ENCODE peak calls at places on chromosome 10, in five cellular contexts. One of them, this sample, is unnamed.

GRCh38 chr10:72261323-72262018 is 12.3 kb upstream of the DDIT4 start:
- DNase-seq in trophoblast cell: peak
- DNase-seq in H1: no peak
- DNase-seq in H9: no peak
- DNase-seq in neuronal stem cell: no peak
- DNase-seq in this sample: no peak

GRCh38 chr10:13100349-13101294 is 659 bp downstream of the OPTN start:
- DNase-seq in trophoblast cell: peak
- DNase-seq in H9: peak
- DNase-seq in neuronal stem cell: peak
- DNase-seq in H1: no peak
- DNase-seq in this sample: peak

GRCh38 chr10:109859221-109859620 is 64.1 kb downstream of the XPNPEP1 start:
- DNase-seq in neuronal stem cell: no peak
- DNase-seq in H9: no peak
- DNase-seq in H1: no peak
- DNase-seq in trophoblast cell: no peak
- DNase-seq in this sample: no peak

GRCh38 chr10:133122171-133122935 is 34.6 kb downstream of the ADGRA1 start:
- DNase-seq in H1: no peak
- DNase-seq in neuronal stem cell: no peak
- DNase-seq in H9: no peak
- DNase-seq in trophoblast cell: no peak
- DNase-seq in this sample: no peak

GRCh38 chr10:71127019-71127534 is 85.3 kb upstream of the UNC5B start:
- DNase-seq in trophoblast cell: no peak
- DNase-seq in H1: peak
- DNase-seq in H9: no peak
- DNase-seq in neuronal stem cell: no peak
- DNase-seq in this sample: no peak

GRCh38 chr10:87578799-87579401 is 74.2 kb downstream of the MINPP1 start:
- DNase-seq in H1: no peak
- DNase-seq in H9: no peak
- DNase-seq in trophoblast cell: peak
- DNase-seq in neuronal stem cell: no peak
- DNase-seq in this sample: peak

GRCh38 chr10:61623101-61623500 is 39.6 kb upstream of the CABCOCO1 start:
- DNase-seq in H9: no peak
- DNase-seq in neuronal stem cell: no peak
- DNase-seq in trophoblast cell: no peak
- DNase-seq in H1: no peak
- DNase-seq in this sample: no peak

GRCh38 chr10:83625831-83626360 is 513.4 kb upstream of the GHITM start:
- DNase-seq in H1: no peak
- DNase-seq in H9: no peak
- DNase-seq in trophoblast cell: no peak
- DNase-seq in neuronal stem cell: no peak
- DNase-seq in this sample: peak

GRCh38 chr10:96236876-96237275 is 34.5 kb downstream of the BLNK start:
- DNase-seq in H9: no peak
- DNase-seq in H1: no peak
- DNase-seq in trophoblast cell: peak
- DNase-seq in neuronal stem cell: no peak
- DNase-seq in this sample: no peak

GRCh38 chr10:104479906-104480579 is 126.4 kb downstream of the CFAP58 start:
- DNase-seq in neuronal stem cell: no peak
- DNase-seq in H9: no peak
- DNase-seq in trophoblast cell: peak
- DNase-seq in H1: no peak
- DNase-seq in this sample: no peak

GRCh38 chr10:129758591-129759021 is 205.5 kb downstream of the EBF3 start:
- DNase-seq in H9: peak
- DNase-seq in H1: peak
- DNase-seq in neuronal stem cell: no peak
- DNase-seq in trophoblast cell: no peak
- DNase-seq in this sample: no peak

GRCh38 chr10:13792011-13792410 is 205.2 kb downstream of the PRPF18 start:
- DNase-seq in trophoblast cell: no peak
- DNase-seq in H9: no peak
- DNase-seq in neuronal stem cell: no peak
- DNase-seq in H1: no peak
- DNase-seq in this sample: no peak

GRCh38 chr10:105352281-105352680 is 711.2 kb downstream of the SORCS3 start:
- DNase-seq in H1: no peak
- DNase-seq in neuronal stem cell: no peak
- DNase-seq in H9: no peak
- DNase-seq in trophoblast cell: no peak
- DNase-seq in this sample: no peak

GRCh38 chr10:79402951-79403350 is 42.5 kb downstream of the ZCCHC24 start:
- DNase-seq in H9: no peak
- DNase-seq in trophoblast cell: no peak
- DNase-seq in H1: no peak
- DNase-seq in neuronal stem cell: no peak
- DNase-seq in this sample: no peak

GRCh38 chr10:79402625-79402946 is 42.8 kb downstream of the ZCCHC24 start:
- DNase-seq in H9: no peak
- DNase-seq in H1: no peak
- DNase-seq in neuronal stem cell: no peak
- DNase-seq in trophoblast cell: no peak
- DNase-seq in this sample: no peak

GRCh38 chr10:79404690-79405131 is 40.7 kb downstream of the ZCCHC24 start:
- DNase-seq in trophoblast cell: no peak
- DNase-seq in H1: no peak
- DNase-seq in neuronal stem cell: no peak
- DNase-seq in H9: no peak
- DNase-seq in this sample: peak

GRCh38 chr10:79404231-79404609 is 41.2 kb downstream of the ZCCHC24 start:
- DNase-seq in neuronal stem cell: no peak
- DNase-seq in H9: no peak
- DNase-seq in H1: no peak
- DNase-seq in trophoblast cell: no peak
- DNase-seq in this sample: peak

DNA sequence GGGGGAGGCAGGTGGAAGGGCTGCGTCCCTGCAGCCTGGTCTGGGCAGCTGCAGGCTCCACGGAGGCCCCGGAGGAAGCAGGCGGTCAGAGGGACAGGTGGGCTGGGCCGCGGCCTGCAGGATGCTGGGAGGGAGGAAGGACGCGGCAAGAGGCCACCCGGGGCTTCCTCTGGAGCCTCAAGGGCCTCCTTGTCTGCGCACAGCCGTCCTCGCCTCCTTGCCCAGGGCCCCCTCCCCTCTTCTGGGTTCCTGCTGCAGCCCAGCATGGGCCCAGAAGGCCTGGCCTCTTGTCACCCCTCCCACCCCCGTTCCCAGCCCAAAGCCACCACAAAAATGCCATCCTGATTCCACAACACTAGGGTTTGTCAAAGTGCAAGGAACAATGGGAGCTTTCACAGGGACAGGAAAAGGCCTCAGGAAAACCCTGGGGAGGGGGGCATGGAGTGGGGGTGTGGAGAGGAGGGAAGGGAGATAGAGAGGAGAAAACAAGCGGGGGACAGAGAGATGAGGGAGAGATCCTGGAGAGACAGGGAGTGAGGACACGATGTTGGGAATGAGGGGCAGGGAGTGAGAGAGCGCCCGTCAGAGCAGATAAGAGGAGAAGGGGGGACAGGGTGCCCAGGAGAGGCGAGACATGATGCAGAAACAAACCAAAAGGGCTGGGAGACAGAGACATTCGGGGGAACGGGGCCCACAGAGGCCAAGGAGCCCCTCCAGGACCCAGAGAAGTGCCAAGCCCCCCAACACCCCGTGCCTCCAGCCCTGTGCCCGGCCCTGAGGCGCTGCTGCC is 41.8 kb downstream of the ZCCHC24 start:
- DNase-seq in H1: no peak
- DNase-seq in trophoblast cell: no peak
- DNase-seq in H9: peak
- DNase-seq in neuronal stem cell: peak
- DNase-seq in this sample: peak
- H4K8ac ChIP-seq in H1: no peak
- H4K8ac ChIP-seq in trophoblast cell: peak
- H4K8ac ChIP-seq in H9: no peak
- H4K8ac ChIP-seq in neuronal stem cell: no peak
- H4K8ac ChIP-seq in this sample: peak

GRCh38 chr10:8787649-8788048 is 733.2 kb downstream of the GATA3 start:
- DNase-seq in trophoblast cell: no peak
- DNase-seq in H9: no peak
- DNase-seq in neuronal stem cell: no peak
- DNase-seq in H1: no peak
- DNase-seq in this sample: no peak

GRCh38 chr10:8794860-8795259 is 740.4 kb downstream of the GATA3 start:
- DNase-seq in neuronal stem cell: no peak
- DNase-seq in trophoblast cell: no peak
- DNase-seq in H1: no peak
- DNase-seq in H9: no peak
- DNase-seq in this sample: no peak

DNA sequence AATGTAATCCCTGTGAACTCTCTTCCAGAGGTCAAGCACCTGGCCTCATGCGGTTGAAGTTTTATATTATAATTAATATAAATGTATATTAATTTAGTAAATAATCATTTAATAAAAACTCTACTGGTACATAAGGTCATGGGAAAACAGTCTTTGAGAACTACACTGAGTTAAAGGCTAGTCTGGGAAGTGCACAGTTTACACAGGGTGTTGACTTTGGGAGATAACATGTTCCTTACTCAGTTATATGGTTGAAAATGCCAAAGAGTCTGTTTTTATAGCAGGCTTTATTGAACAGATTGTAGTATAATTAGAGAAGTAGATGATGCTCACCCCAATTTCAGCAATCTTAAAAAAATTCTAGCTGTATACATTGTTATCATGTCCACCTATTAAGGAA is 735.9 kb downstream of the GATA3 start:
- DNase-seq in trophoblast cell: no peak
- DNase-seq in neuronal stem cell: no peak
- DNase-seq in H9: no peak
- DNase-seq in H1: no peak
- DNase-seq in this sample: no peak
- H2BK12ac ChIP-seq in trophoblast cell: no peak
- H2BK12ac ChIP-seq in neuronal stem cell: no peak
- H2BK12ac ChIP-seq in H9: no peak
- H2BK12ac ChIP-seq in H1: no peak
- H2BK12ac ChIP-seq in this sample: no peak

GRCh38 chr10:31064334-31064733 is 32.7 kb upstream of the ZNF438 start:
- DNase-seq in H1: no peak
- DNase-seq in neuronal stem cell: no peak
- DNase-seq in trophoblast cell: no peak
- DNase-seq in H9: no peak
- DNase-seq in this sample: peak
- H3K9ac ChIP-seq in H1: no peak
- H3K9ac ChIP-seq in neuronal stem cell: no peak
- H3K9ac ChIP-seq in trophoblast cell: no peak
- H3K9ac ChIP-seq in H9: no peak
- H3K9ac ChIP-seq in this sample: peak

GRCh38 chr10:35706959-35707358 is 64.9 kb upstream of the FZD8 start:
- DNase-seq in neuronal stem cell: no peak
- DNase-seq in trophoblast cell: no peak
- DNase-seq in H1: no peak
- DNase-seq in H9: no peak
- DNase-seq in this sample: no peak
- H4K8ac ChIP-seq in neuronal stem cell: no peak
- H4K8ac ChIP-seq in trophoblast cell: no peak
- H4K8ac ChIP-seq in H1: no peak
- H4K8ac ChIP-seq in H9: no peak
- H4K8ac ChIP-seq in this sample: no peak

DNA sequence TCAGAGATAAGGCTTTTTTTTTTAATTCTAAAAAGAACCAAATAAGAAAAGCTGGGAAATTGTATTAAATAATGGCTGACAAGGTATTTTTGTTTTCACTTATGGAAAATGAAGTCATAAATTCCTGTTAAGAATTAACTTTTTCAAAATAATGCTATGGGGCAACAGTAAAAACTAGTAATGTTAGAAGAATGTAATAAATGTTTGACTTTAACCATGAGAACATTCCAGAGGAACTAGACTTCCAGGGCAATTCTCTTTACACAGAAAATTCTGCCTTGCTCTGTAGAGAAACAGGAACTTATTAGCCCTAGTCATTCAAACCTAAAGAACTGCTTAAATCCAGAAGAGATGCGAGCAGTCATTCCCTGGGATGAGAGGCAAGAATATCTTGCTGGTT is 571.1 kb downstream of the IPMK start:
- DNase-seq in trophoblast cell: peak
- DNase-seq in H1: no peak
- DNase-seq in H9: no peak
- DNase-seq in neuronal stem cell: no peak
- DNase-seq in this sample: peak
- H2BK12ac ChIP-seq in trophoblast cell: peak
- H2BK12ac ChIP-seq in H1: no peak
- H2BK12ac ChIP-seq in H9: no peak
- H2BK12ac ChIP-seq in neuronal stem cell: no peak
- H2BK12ac ChIP-seq in this sample: no peak

This sample was measured in mesenchymal stem cell.